ENCODE peak calls at places on chromosome 7, in eight cellular contexts. One of them, this sample, is unnamed.
A peak's percentile ranks its signal among the peaks of the same experiment; 100 is the strongest.

GRCh38 chr7:98091061-98091460 is 15.6 kb upstream of the LMTK2 start:
- DNase-seq in sigmoid colon: no peak
- DNase-seq in right cardiac atrium: no peak
- DNase-seq in spleen: no peak
- DNase-seq in H9: no peak
- DNase-seq in naive thymus-derived CD4-positive, alpha-beta T cell: no peak
- DNase-seq in Peyer's patch: no peak
- DNase-seq in pancreas: no peak
- DNase-seq in this sample: no peak

GRCh38 chr7:154503962-154504550 is 451.9 kb downstream of the DPP6 start:
- DNase-seq in H9: no peak
- DNase-seq in right cardiac atrium: no peak
- DNase-seq in pancreas: no peak
- DNase-seq in spleen: no peak
- DNase-seq in sigmoid colon: no peak
- DNase-seq in naive thymus-derived CD4-positive, alpha-beta T cell: no peak
- DNase-seq in Peyer's patch: no peak
- DNase-seq in this sample: no peak

GRCh38 chr7:124718032-124718766 is 47.4 kb downstream of the GPR37 start:
- DNase-seq in Peyer's patch: no peak
- DNase-seq in sigmoid colon: no peak
- DNase-seq in pancreas: no peak
- DNase-seq in naive thymus-derived CD4-positive, alpha-beta T cell: no peak
- DNase-seq in right cardiac atrium: no peak
- DNase-seq in spleen: no peak
- DNase-seq in H9: no peak
- DNase-seq in this sample: no peak

GRCh38 chr7:151233111-151233701 is 923 bp downstream of the CHPF2 start:
- DNase-seq in sigmoid colon: peak; percentile 70
- DNase-seq in pancreas: peak; percentile 45
- DNase-seq in H9: no peak
- DNase-seq in right cardiac atrium: peak; percentile 59
- DNase-seq in spleen: peak; percentile 87
- DNase-seq in Peyer's patch: peak; percentile 60
- DNase-seq in naive thymus-derived CD4-positive, alpha-beta T cell: peak; percentile 34
- DNase-seq in this sample: no peak

GRCh38 chr7:21128418-21128817 is 299.5 kb upstream of the SP4 start:
- DNase-seq in pancreas: no peak
- DNase-seq in spleen: no peak
- DNase-seq in H9: no peak
- DNase-seq in right cardiac atrium: no peak
- DNase-seq in naive thymus-derived CD4-positive, alpha-beta T cell: no peak
- DNase-seq in Peyer's patch: no peak
- DNase-seq in sigmoid colon: no peak
- DNase-seq in this sample: peak; percentile 42

GRCh38 chr7:129896568-129897382 is 56.0 kb downstream of the UBE2H start:
- DNase-seq in Peyer's patch: no peak
- DNase-seq in pancreas: no peak
- DNase-seq in sigmoid colon: no peak
- DNase-seq in naive thymus-derived CD4-positive, alpha-beta T cell: no peak
- DNase-seq in H9: no peak
- DNase-seq in right cardiac atrium: no peak
- DNase-seq in spleen: no peak
- DNase-seq in this sample: no peak

GRCh38 chr7:137545059-137545730 is 201.7 kb upstream of the PTN start:
- DNase-seq in sigmoid colon: no peak
- DNase-seq in Peyer's patch: no peak
- DNase-seq in right cardiac atrium: no peak
- DNase-seq in H9: no peak
- DNase-seq in spleen: no peak
- DNase-seq in pancreas: no peak
- DNase-seq in naive thymus-derived CD4-positive, alpha-beta T cell: no peak
- DNase-seq in this sample: no peak

GRCh38 chr7:15305002-15305600 is 256.7 kb downstream of the AGMO start:
- DNase-seq in pancreas: no peak
- DNase-seq in spleen: no peak
- DNase-seq in naive thymus-derived CD4-positive, alpha-beta T cell: no peak
- DNase-seq in sigmoid colon: peak; percentile 72
- DNase-seq in H9: peak; percentile 38
- DNase-seq in Peyer's patch: no peak
- DNase-seq in right cardiac atrium: peak; percentile 28
- DNase-seq in this sample: peak; percentile 72

GRCh38 chr7:132782777-132783633 is 206.7 kb upstream of the PLXNA4 start:
- DNase-seq in sigmoid colon: no peak
- DNase-seq in pancreas: no peak
- DNase-seq in Peyer's patch: no peak
- DNase-seq in naive thymus-derived CD4-positive, alpha-beta T cell: no peak
- DNase-seq in H9: no peak
- DNase-seq in spleen: no peak
- DNase-seq in right cardiac atrium: no peak
- DNase-seq in this sample: no peak

GRCh38 chr7:55733584-55733983 is 129.0 kb downstream of the SEPTIN14 start:
- DNase-seq in right cardiac atrium: no peak
- DNase-seq in pancreas: no peak
- DNase-seq in sigmoid colon: no peak
- DNase-seq in H9: no peak
- DNase-seq in spleen: no peak
- DNase-seq in naive thymus-derived CD4-positive, alpha-beta T cell: no peak
- DNase-seq in Peyer's patch: no peak
- DNase-seq in this sample: no peak

GRCh38 chr7:36209814-36210183 is 56.7 kb downstream of the EEPD1 start:
- DNase-seq in right cardiac atrium: no peak
- DNase-seq in H9: no peak
- DNase-seq in spleen: no peak
- DNase-seq in sigmoid colon: peak; percentile 53
- DNase-seq in naive thymus-derived CD4-positive, alpha-beta T cell: no peak
- DNase-seq in pancreas: no peak
- DNase-seq in Peyer's patch: no peak
- DNase-seq in this sample: no peak

GRCh38 chr7:67821116-67821515 is 824.5 kb downstream of the TYW1 start:
- DNase-seq in Peyer's patch: no peak
- DNase-seq in pancreas: no peak
- DNase-seq in spleen: no peak
- DNase-seq in sigmoid colon: no peak
- DNase-seq in naive thymus-derived CD4-positive, alpha-beta T cell: no peak
- DNase-seq in H9: no peak
- DNase-seq in right cardiac atrium: no peak
- DNase-seq in this sample: no peak

GRCh38 chr7:75663302-75663907 is 75.3 kb downstream of the HIP1 start:
- DNase-seq in right cardiac atrium: no peak
- DNase-seq in spleen: peak; percentile 52
- DNase-seq in sigmoid colon: no peak
- DNase-seq in Peyer's patch: no peak
- DNase-seq in pancreas: no peak
- DNase-seq in H9: no peak
- DNase-seq in naive thymus-derived CD4-positive, alpha-beta T cell: no peak
- DNase-seq in this sample: no peak

GRCh38 chr7:4143006-4143405 is 539.1 kb upstream of the FOXK1 start:
- DNase-seq in spleen: peak; percentile 44
- DNase-seq in naive thymus-derived CD4-positive, alpha-beta T cell: no peak
- DNase-seq in H9: no peak
- DNase-seq in sigmoid colon: peak; percentile 36
- DNase-seq in pancreas: no peak
- DNase-seq in Peyer's patch: no peak
- DNase-seq in right cardiac atrium: no peak
- DNase-seq in this sample: no peak

GRCh38 chr7:23598321-23598720 is 1.1 kb downstream of the CCDC126 start:
- DNase-seq in pancreas: no peak
- DNase-seq in H9: no peak
- DNase-seq in naive thymus-derived CD4-positive, alpha-beta T cell: no peak
- DNase-seq in sigmoid colon: no peak
- DNase-seq in right cardiac atrium: no peak
- DNase-seq in spleen: no peak
- DNase-seq in Peyer's patch: no peak
- DNase-seq in this sample: no peak

GRCh38 chr7:30656006-30656575 is 26.2 kb downstream of the CRHR2 start:
- DNase-seq in naive thymus-derived CD4-positive, alpha-beta T cell: no peak
- DNase-seq in sigmoid colon: peak; percentile 55
- DNase-seq in right cardiac atrium: no peak
- DNase-seq in Peyer's patch: peak; percentile 20
- DNase-seq in spleen: peak; percentile 54
- DNase-seq in H9: no peak
- DNase-seq in pancreas: no peak
- DNase-seq in this sample: no peak

GRCh38 chr7:29046978-29047377 is 88.8 kb upstream of the TRIL start:
- DNase-seq in sigmoid colon: no peak
- DNase-seq in Peyer's patch: no peak
- DNase-seq in naive thymus-derived CD4-positive, alpha-beta T cell: no peak
- DNase-seq in spleen: no peak
- DNase-seq in right cardiac atrium: no peak
- DNase-seq in H9: no peak
- DNase-seq in pancreas: no peak
- DNase-seq in this sample: peak; percentile 4

DNA sequence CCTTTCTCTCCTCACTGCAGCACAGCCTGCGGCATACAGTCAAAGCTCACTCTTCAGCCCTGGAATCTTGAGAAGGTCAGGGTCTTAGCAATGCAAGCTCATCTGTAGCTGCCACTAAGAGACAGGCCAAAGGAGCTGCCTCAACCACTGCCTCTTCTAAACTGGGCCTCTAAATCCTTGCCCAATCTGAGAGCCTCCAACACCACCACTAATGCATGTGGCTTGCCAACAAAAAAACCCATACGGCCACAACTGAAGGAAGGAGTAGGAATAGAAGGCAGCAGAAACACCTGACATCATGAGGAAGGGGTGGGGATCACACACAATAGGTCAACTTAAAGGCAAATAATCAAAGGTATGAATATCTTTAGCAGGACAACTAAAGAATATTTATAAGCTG is 183.8 kb downstream of the SRPK2 start:
- DNase-seq in sigmoid colon: no peak
- DNase-seq in pancreas: no peak
- DNase-seq in Peyer's patch: no peak
- DNase-seq in H9: no peak
- DNase-seq in spleen: no peak
- DNase-seq in naive thymus-derived CD4-positive, alpha-beta T cell: no peak
- DNase-seq in right cardiac atrium: no peak
- DNase-seq in this sample: no peak
- H3K4me1 ChIP-seq in sigmoid colon: peaks cover 13% of the 10 kb centered on the region
- H3K4me1 ChIP-seq in pancreas: no peaks in the 10 kb centered on the region
- H3K4me1 ChIP-seq in Peyer's patch: no peaks in the 10 kb centered on the region
- H3K4me1 ChIP-seq in H9: peaks cover 3% of the 10 kb centered on the region
- H3K4me1 ChIP-seq in spleen: peaks cover 42% of the 10 kb centered on the region
- H3K4me1 ChIP-seq in naive thymus-derived CD4-positive, alpha-beta T cell: no peaks in the 10 kb centered on the region
- H3K4me1 ChIP-seq in right cardiac atrium: peaks cover 3% of the 10 kb centered on the region
- H3K4me1 ChIP-seq in this sample: peaks cover 18% of the 10 kb centered on the region

GRCh38 chr7:135938086-135938485 is 39.1 kb downstream of the MTPN start:
- DNase-seq in Peyer's patch: no peak
- DNase-seq in right cardiac atrium: no peak
- DNase-seq in naive thymus-derived CD4-positive, alpha-beta T cell: no peak
- DNase-seq in sigmoid colon: no peak
- DNase-seq in pancreas: no peak
- DNase-seq in spleen: no peak
- DNase-seq in H9: no peak
- DNase-seq in this sample: no peak

GRCh38 chr7:135938563-135938962 is 38.6 kb downstream of the MTPN start:
- DNase-seq in spleen: no peak
- DNase-seq in sigmoid colon: no peak
- DNase-seq in naive thymus-derived CD4-positive, alpha-beta T cell: no peak
- DNase-seq in pancreas: no peak
- DNase-seq in right cardiac atrium: no peak
- DNase-seq in Peyer's patch: no peak
- DNase-seq in H9: no peak
- DNase-seq in this sample: no peak

GRCh38 chr7:135936497-135937217 is 40.5 kb downstream of the MTPN start:
- DNase-seq in pancreas: no peak
- DNase-seq in sigmoid colon: no peak
- DNase-seq in spleen: no peak
- DNase-seq in H9: no peak
- DNase-seq in right cardiac atrium: no peak
- DNase-seq in Peyer's patch: no peak
- DNase-seq in naive thymus-derived CD4-positive, alpha-beta T cell: no peak
- DNase-seq in this sample: no peak

GRCh38 chr7:135940077-135941075 is 36.8 kb downstream of the MTPN start:
- DNase-seq in Peyer's patch: no peak
- DNase-seq in H9: no peak
- DNase-seq in sigmoid colon: no peak
- DNase-seq in naive thymus-derived CD4-positive, alpha-beta T cell: no peak
- DNase-seq in spleen: no peak
- DNase-seq in pancreas: no peak
- DNase-seq in right cardiac atrium: no peak
- DNase-seq in this sample: no peak

GRCh38 chr7:135939268-135939667 is 37.9 kb downstream of the MTPN start:
- DNase-seq in pancreas: no peak
- DNase-seq in right cardiac atrium: no peak
- DNase-seq in Peyer's patch: no peak
- DNase-seq in H9: no peak
- DNase-seq in spleen: no peak
- DNase-seq in naive thymus-derived CD4-positive, alpha-beta T cell: no peak
- DNase-seq in sigmoid colon: no peak
- DNase-seq in this sample: no peak
- H3K4me1 ChIP-seq in pancreas: no peaks in the 10 kb centered on the region
- H3K4me1 ChIP-seq in right cardiac atrium: peaks cover 2% of the 10 kb centered on the region
- H3K4me1 ChIP-seq in Peyer's patch: no peaks in the 10 kb centered on the region
- H3K4me1 ChIP-seq in H9: no peaks in the 10 kb centered on the region
- H3K4me1 ChIP-seq in spleen: peaks cover 100% of the 10 kb centered on the region
- H3K4me1 ChIP-seq in naive thymus-derived CD4-positive, alpha-beta T cell: peaks cover 12% of the 10 kb centered on the region
- H3K4me1 ChIP-seq in sigmoid colon: peaks cover 12% of the 10 kb centered on the region
- H3K4me1 ChIP-seq in this sample: peaks cover 9% of the 10 kb centered on the region

DNA sequence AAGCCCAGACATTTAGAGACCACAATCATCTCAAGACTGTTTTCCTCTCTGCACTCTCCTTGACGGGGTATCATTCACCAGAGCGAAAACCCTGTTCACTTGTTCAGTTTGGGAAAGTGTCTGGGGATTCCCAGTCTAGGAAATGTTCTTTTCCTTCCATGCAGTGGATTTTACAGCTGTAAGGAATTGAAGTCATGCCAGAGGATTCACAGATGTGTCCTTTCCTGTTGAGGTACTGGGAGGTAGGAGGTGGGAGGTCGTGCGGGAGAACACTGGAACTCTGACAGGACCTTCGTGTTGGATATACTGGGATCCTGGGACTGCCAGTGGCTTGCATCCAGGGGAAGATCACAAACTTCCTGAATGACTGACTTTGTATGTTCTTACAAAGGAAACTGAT is 185.5 kb downstream of the BMPER start:
- DNase-seq in sigmoid colon: no peak
- DNase-seq in H9: no peak
- DNase-seq in Peyer's patch: no peak
- DNase-seq in spleen: no peak
- DNase-seq in right cardiac atrium: no peak
- DNase-seq in naive thymus-derived CD4-positive, alpha-beta T cell: no peak
- DNase-seq in pancreas: no peak
- DNase-seq in this sample: no peak
- H3K4me1 ChIP-seq in sigmoid colon: no peaks in the 10 kb centered on the region
- H3K4me1 ChIP-seq in H9: no peaks in the 10 kb centered on the region
- H3K4me1 ChIP-seq in Peyer's patch: no peaks in the 10 kb centered on the region
- H3K4me1 ChIP-seq in spleen: no peaks in the 10 kb centered on the region
- H3K4me1 ChIP-seq in right cardiac atrium: peaks cover under 1% of the 10 kb centered on the region
- H3K4me1 ChIP-seq in naive thymus-derived CD4-positive, alpha-beta T cell: no peaks in the 10 kb centered on the region
- H3K4me1 ChIP-seq in pancreas: no peaks in the 10 kb centered on the region
- H3K4me1 ChIP-seq in this sample: no peaks in the 10 kb centered on the region

DNA sequence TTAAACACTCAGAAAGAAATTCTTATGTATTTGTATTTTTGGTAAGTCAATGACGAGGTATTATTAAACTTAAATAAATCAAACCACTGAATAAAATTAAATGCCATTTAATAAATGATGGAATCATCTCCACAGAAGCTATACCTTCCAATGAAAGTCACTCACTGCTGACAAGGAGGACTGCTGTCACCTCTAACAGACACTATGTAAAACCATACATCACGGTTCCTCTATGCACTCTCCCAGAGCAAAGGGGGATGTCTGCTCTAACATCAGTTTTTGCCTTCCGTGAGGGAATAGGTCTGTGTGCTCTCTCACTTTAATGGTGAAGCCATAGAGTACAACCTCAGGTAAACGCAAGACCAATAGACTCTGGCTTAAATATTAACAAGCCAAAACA is 99.7 kb upstream of the DDC start:
- DNase-seq in naive thymus-derived CD4-positive, alpha-beta T cell: no peak
- DNase-seq in Peyer's patch: no peak
- DNase-seq in spleen: no peak
- DNase-seq in pancreas: no peak
- DNase-seq in H9: no peak
- DNase-seq in sigmoid colon: no peak
- DNase-seq in right cardiac atrium: no peak
- DNase-seq in this sample: no peak
- H3K4me1 ChIP-seq in naive thymus-derived CD4-positive, alpha-beta T cell: peaks cover 50% of the 10 kb centered on the region
- H3K4me1 ChIP-seq in Peyer's patch: no peaks in the 10 kb centered on the region
- H3K4me1 ChIP-seq in spleen: peaks cover 85% of the 10 kb centered on the region
- H3K4me1 ChIP-seq in pancreas: peaks cover 40% of the 10 kb centered on the region
- H3K4me1 ChIP-seq in H9: no peaks in the 10 kb centered on the region
- H3K4me1 ChIP-seq in sigmoid colon: peaks cover 50% of the 10 kb centered on the region
- H3K4me1 ChIP-seq in right cardiac atrium: peaks cover 43% of the 10 kb centered on the region
- H3K4me1 ChIP-seq in this sample: no peaks in the 10 kb centered on the region

This sample was measured in HAP-1.